ENCODE peak calls at places on chromosomes 5 and 9, in six cellular contexts. X, C, B, S, T and E are unnamed samples. For H3K9me3, H3K27me3 and H3K36me3, the result is how much of the 10 kb centered on the place peaks cover.

GRCh38 chr9:138068601-138069035 is 191.0 kb downstream of the CACNA1B start:
- DNase-seq in T (no peak), C (no peak), X (peak), S (no peak), B (no peak), E (no peak)

GRCh38 chr5:153613143-153613542 is 122.7 kb downstream of the GRIA1 start:
- DNase-seq in B (no peak), X (no peak), S (no peak), T (no peak), C (no peak), E (no peak)

GRCh38 chr5:40960027-40960426 is 50.7 kb downstream of the C7 start:
- DNase-seq in C (peak), B (no peak), S (no peak), X (no peak), T (no peak), E (no peak)

GRCh38 chr9:12859704-12860251 is 85.0 kb downstream of the LURAP1L start:
- DNase-seq in B (no peak), X (no peak), C (peak), T (no peak), S (no peak), E (peak)

GRCh38 chr9:91750343-91750742 is 199.7 kb downstream of the ROR2 start:
- DNase-seq in X (no peak), B (no peak), T (no peak), S (no peak), C (no peak), E (no peak)

GRCh38 chr9:22913518-22913917 is 466.9 kb downstream of the DMRTA1 start:
- DNase-seq in S (no peak), B (no peak), C (no peak), T (no peak), X (no peak), E (no peak)

GRCh38 chr9:113573303-113573958 is 109.9 kb downstream of the RGS3 start:
- DNase-seq in X (peak), T (no peak), S (no peak), B (no peak), C (no peak), E (no peak)

GRCh38 chr9:4983541-4984165 is 1.4 kb upstream of the JAK2 start:
- DNase-seq in S (no peak), T (no peak), X (no peak), C (peak), B (no peak), E (no peak)

GRCh38 chr5:306011-306805 is 15.3 kb upstream of the AHRR start:
- DNase-seq in S (no peak), T (no peak), B (no peak), C (no peak), X (no peak), E (no peak)

GRCh38 chr5:540215-541147 is 16.2 kb upstream of the SLC9A3 start:
- DNase-seq in T (no peak), C (no peak), B (no peak), S (no peak), X (no peak), E (no peak)

GRCh38 chr5:89728750-89729149 is 680.8 kb downstream of the CETN3 start:
- DNase-seq in C (no peak), B (no peak), X (peak), S (no peak), T (no peak), E (peak)

GRCh38 chr5:139690385-139691274 is 42.5 kb downstream of the CXXC5 start:
- DNase-seq in C (no peak), B (no peak), T (no peak), X (no peak), S (peak), E (no peak)

GRCh38 chr5:127746756-127747155 is 43.6 kb downstream of the CCDC192 start:
- DNase-seq in C (peak), X (no peak), S (no peak), T (no peak), B (peak), E (no peak)

GRCh38 chr5:172235827-172236749 is 42.1 kb downstream of the EFCAB9 start:
- DNase-seq in T (no peak), S (no peak), B (no peak), X (no peak), C (no peak), E (no peak)

GRCh38 chr5:891117-891836 is 1.3 kb downstream of the BRD9 start:
- DNase-seq in B (no peak), T (no peak), X (no peak), C (no peak), S (peak), E (no peak)

GRCh38 chr5:15598294-15598902 is 98.4 kb downstream of the FBXL7 start:
- DNase-seq in C (no peak), S (peak), B (no peak), T (no peak), X (no peak), E (no peak)

GRCh38 chr5:178769617-178770290 is 39.3 kb upstream of the ZNF354A start:
- DNase-seq in S (no peak), C (no peak), B (no peak), X (no peak), T (no peak), E (no peak)

GRCh38 chr5:178766936-178767912 is 36.8 kb upstream of the ZNF354A start:
- DNase-seq in X (no peak), S (peak), T (no peak), B (no peak), C (no peak), E (no peak)

GRCh38 chr5:178768371-178769260 is 38.2 kb upstream of the ZNF354A start:
- DNase-seq in B (no peak), T (no peak), S (no peak), X (no peak), C (no peak), E (no peak)

GRCh38 chr5:178772351-178772750 is 41.9 kb upstream of the ZNF354A start:
- DNase-seq in S (no peak), C (no peak), T (no peak), X (no peak), B (no peak), E (no peak)

DNA sequence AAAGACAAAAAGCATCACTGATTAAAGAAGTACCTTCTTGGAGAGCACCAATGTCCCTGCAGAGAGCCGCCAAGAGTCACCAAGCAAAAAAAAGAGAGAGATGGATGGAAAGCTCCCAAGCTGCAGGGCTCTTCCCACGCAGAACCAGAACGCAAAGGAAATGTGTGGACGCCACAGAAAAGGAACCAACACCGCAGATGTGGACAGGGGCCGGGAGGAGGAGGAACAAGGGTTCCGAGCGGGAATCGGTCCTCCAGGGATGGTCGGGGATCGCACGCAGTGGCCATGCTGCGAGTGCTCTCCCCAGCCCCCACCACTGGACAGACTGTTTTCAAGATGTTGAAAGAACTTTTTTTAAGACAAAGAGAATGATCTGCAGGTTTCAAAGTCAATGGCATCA is 40.2 kb upstream of the ZNF354A start:
- DNase-seq in T (no peak), B (no peak), X (no peak), S (no peak), C (no peak), E (no peak)
- H3K9me3 ChIP-seq in T (under half), B (under half), X (under half), S (under half), C (under half), E (under half)

DNA sequence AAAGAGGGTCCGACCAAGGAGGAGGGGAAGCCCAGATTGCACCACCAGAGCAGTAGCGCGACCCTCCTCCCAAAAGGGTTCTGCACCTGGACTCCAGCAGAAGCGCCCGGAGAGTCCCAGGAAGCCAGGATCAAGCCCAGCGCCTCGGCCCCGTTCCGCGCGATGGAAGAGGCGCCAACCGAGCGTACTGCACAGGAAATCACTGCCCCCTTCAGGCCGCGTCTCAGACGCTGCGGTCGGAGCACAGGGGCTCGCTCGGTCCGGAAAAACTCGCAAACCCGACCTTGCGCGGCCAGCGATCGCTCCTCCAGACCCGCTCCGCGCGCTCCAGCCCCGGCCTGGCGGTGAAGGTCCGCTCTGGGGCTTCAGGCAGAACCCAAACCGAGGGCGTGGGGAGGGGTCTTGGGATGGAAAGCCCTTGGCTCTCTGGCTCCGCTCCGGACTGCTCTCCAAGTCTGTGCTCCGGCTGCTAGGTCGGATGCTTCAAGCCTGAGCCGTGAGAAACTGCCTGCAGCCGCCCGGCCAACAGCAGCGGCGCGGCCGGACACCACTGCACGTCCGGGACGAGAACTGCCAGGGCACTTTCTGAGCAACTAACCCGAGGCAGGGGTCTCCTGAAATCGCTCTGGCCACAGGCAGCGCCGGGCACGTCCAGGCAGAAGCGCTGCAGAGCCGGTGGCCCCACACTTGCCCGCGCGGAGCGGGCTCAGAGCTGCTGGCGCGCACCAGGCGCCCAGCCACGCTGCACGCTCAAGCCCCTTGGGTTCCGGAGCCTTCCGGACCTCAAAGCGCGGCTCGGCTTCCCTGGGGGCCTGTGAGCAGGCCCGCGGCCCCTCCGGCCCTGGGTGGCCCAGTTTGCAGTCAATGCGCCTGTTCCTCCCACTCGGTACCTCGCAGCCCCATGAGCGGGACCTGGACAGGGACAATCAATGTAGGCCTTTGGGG is 1.3 kb downstream of the GABBR2 start:
- DNase-seq in B (no peak), X (no peak), T (no peak), S (peak), C (peak), E (peak)
- H3K27me3 ChIP-seq in B (under half), X (under half), T (under half), S (half or more), C (under half), E (under half)

GRCh38 chr9:33264473-33265177 is at the start of the genes BAG1 and CHMP5:
- DNase-seq in T (peak), C (peak), X (peak), B (peak), S (peak), E (peak)

GRCh38 chr9:33263936-33264472 is 504 bp downstream of the BAG1 start:
- DNase-seq in X (peak), S (no peak), C (no peak), T (peak), B (peak), E (peak)

GRCh38 chr9:33263131-33263935 is 1.2 kb downstream of the BAG1 start:
- DNase-seq in X (peak), B (no peak), T (peak), S (peak), C (no peak), E (no peak)

GRCh38 chr9:33267368-33267767 is 2.5 kb downstream of the CHMP5 start:
- DNase-seq in X (no peak), T (no peak), B (no peak), C (no peak), S (no peak), E (no peak)

GRCh38 chr9:33265211-33265885 is 499 bp downstream of the CHMP5 start:
- DNase-seq in S (no peak), B (no peak), C (no peak), X (no peak), T (no peak), E (no peak)
- H3K36me3 ChIP-seq in S (under half), B (under half), C (under half), X (half or more), T (under half), E (under half)

DNA sequence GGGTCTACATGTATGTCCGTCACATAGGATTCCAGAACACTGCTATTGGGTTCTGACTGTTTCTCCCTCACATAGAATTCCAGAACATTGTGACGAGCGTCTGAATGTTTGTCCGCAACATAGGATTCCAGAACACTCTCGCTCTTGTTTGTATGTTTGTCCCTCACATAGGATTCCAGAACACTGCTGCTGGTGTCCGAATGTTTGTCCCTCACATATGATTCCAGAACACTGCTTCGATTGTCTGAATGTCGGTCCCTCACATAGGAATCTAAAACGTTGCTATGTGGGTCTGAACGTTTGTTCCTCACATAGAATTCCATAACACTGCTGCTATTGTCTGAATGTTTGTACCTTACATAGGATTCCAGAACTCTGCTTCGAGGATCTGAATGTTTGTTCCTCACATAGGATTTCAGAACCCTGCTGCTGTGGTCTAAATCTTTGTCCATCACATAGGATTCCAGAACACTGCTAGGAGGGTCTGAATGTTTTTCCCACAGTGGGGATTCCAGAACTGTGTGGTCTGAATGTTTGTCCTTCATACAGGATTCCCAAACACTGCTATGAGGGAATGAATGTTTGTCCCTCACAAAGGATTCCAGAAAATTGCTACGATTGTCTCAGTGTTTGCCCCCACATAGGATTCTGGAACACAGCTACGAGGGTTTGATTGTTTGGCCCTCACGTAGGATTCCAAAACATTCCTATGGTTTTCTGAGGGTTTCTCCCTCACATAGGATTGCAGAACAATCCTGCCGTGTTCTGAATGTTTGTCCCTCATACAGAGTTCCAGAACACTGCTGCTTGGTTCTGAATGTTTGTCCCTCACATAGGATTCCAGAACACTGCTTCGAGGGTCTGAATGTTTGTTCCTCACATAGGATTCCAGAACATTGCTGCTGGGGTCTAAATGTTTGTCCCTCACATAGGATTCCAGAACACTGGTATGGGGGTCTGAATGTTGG is 220.5 kb downstream of the FOXD4L6 start:
- DNase-seq in X (no peak), B (no peak), C (no peak), T (no peak), S (no peak), E (no peak)
- H3K9me3 ChIP-seq in X (half or more), B (half or more), C (under half), T (half or more), S (under half), E (under half)